ENCODE peak calls at places on chromosome 17, in ten cellular contexts. Q is H9, Z is esophagus squamous epithelium, T is stomach, G is AG04450, W is fibroblast of villous mesenchyme, K is ovary, V is cardiac muscle cell, C is breast epithelium, X is esophagus muscularis mucosa. F is an unnamed sample.

GRCh38 chr17:2952174-2952845 is 111.1 kb downstream of the OR1D5 start:
- DNase-seq in Q (peak; percentile 16), Z (no peak), T (peak; percentile 21), G (no peak), W (no peak), K (no peak), V (no peak), C (no peak), X (no peak), F (no peak)

GRCh38 chr17:33014751-33015150 is 23.1 kb downstream of the SPACA3 start:
- DNase-seq in Q (peak; percentile 21), Z (no peak), T (peak; percentile 38), G (no peak), W (peak; percentile 49), K (no peak), V (peak; percentile 21), C (no peak), X (no peak), F (no peak)

GRCh38 chr17:83057397-83057761 is 22.0 kb upstream of the METRNL start:
- DNase-seq in Q (peak; percentile 26), Z (no peak), T (peak; percentile 23), G (no peak), W (no peak), K (no peak), V (no peak), C (no peak), X (no peak), F (no peak)

GRCh38 chr17:82596837-82597672 is 51.2 kb downstream of the WDR45B start:
- DNase-seq in Q (no peak), Z (no peak), T (no peak), G (no peak), W (no peak), K (no peak), V (no peak), C (no peak), X (no peak), F (no peak)

GRCh38 chr17:14448816-14449215 is 147.9 kb downstream of the HS3ST3B1 start:
- DNase-seq in Q (no peak), Z (no peak), T (no peak), G (no peak), W (peak; percentile 20), K (no peak), V (no peak), C (no peak), X (no peak), F (no peak)

GRCh38 chr17:19410875-19411291 is at the start of gene RNF112:
- DNase-seq in Q (no peak), Z (no peak), T (no peak), G (no peak), W (no peak), K (no peak), V (peak; percentile 76), C (no peak), X (no peak), F (no peak)

GRCh38 chr17:4487820-4488716 is 10.6 kb upstream of the SPNS2 start:
- DNase-seq in Q (no peak), Z (no peak), T (no peak), G (no peak), W (no peak), K (no peak), V (no peak), C (no peak), X (no peak), F (no peak)

GRCh38 chr17:68428498-68429172 is 28.7 kb downstream of the WIPI1 start:
- DNase-seq in Q (no peak), Z (no peak), T (no peak), G (no peak), W (no peak), K (peak; percentile 7), V (no peak), C (no peak), X (no peak), F (no peak)

GRCh38 chr17:80474933-80475915 is 1.2 kb downstream of the NPTX1 start:
- DNase-seq in Q (no peak), Z (no peak), T (no peak), G (no peak), W (no peak), K (no peak), V (no peak), C (no peak), X (no peak), F (peak; percentile 21)

GRCh38 chr17:57465551-57465950 is 209.2 kb downstream of the MSI2 start:
- DNase-seq in Q (no peak), Z (no peak), T (no peak), G (no peak), W (no peak), K (no peak), V (no peak), C (no peak), X (no peak), F (no peak)

GRCh38 chr17:16459850-16460550 is 32.0 kb downstream of the LRRC75A start:
- DNase-seq in Q (peak; percentile 87), Z (no peak), T (no peak), G (no peak), W (no peak), K (no peak), V (no peak), C (no peak), X (no peak), F (peak; percentile 60)

GRCh38 chr17:61412860-61413653 is 13.4 kb downstream of the TBX2 start:
- DNase-seq in Q (peak; percentile 84), Z (no peak), T (no peak), G (no peak), W (no peak), K (no peak), V (no peak), C (peak; percentile 18), X (peak; percentile 90), F (no peak)

GRCh38 chr17:43353364-43353763 is 45.4 kb upstream of the ARL4D start:
- DNase-seq in Q (no peak), Z (no peak), T (no peak), G (no peak), W (no peak), K (no peak), V (no peak), C (no peak), X (no peak), F (no peak)

GRCh38 chr17:66018786-66019185 is 173.1 kb downstream of the CEP112 start:
- DNase-seq in Q (no peak), Z (no peak), T (no peak), G (no peak), W (no peak), K (no peak), V (no peak), C (no peak), X (no peak), F (no peak)

GRCh38 chr17:66025551-66025950 is 166.4 kb downstream of the CEP112 start:
- DNase-seq in Q (no peak), Z (no peak), T (no peak), G (no peak), W (no peak), K (no peak), V (no peak), C (no peak), X (no peak), F (no peak)

GRCh38 chr17:66016231-66016630 is 175.7 kb downstream of the CEP112 start:
- DNase-seq in Q (no peak), Z (no peak), T (no peak), G (no peak), W (no peak), K (no peak), V (no peak), C (no peak), X (no peak), F (no peak)

GRCh38 chr17:66021757-66022156 is 170.2 kb downstream of the CEP112 start:
- DNase-seq in Q (peak; percentile 32), Z (no peak), T (no peak), G (no peak), W (no peak), K (no peak), V (no peak), C (no peak), X (no peak), F (no peak)
- TF ChIP-seq CTCF in Q (peak; percentile 45), Z (no peak), T (no peak), G (no peak), W (no peak), K (no peak), V (no peak), C (no peak), X (no peak), F (no peak)

GRCh38 chr17:79340771-79341528 is 266.3 kb downstream of the ENGASE start:
- DNase-seq in Q (no peak), Z (no peak), T (no peak), G (no peak), W (no peak), K (no peak), V (no peak), C (no peak), X (no peak), F (no peak)
- TF ChIP-seq CTCF in Q (no peak), Z (no peak), T (no peak), G (no peak), W (no peak), K (no peak), V (no peak), C (no peak), X (no peak), F (no peak)

GRCh38 chr17:50774225-50774803 is 7.0 kb upstream of the ANKRD40CL start:
- DNase-seq in Q (peak; percentile 56), Z (no peak), T (no peak), G (no peak), W (no peak), K (no peak), V (no peak), C (no peak), X (no peak), F (no peak)
- TF ChIP-seq CTCF in Q (peak; percentile 45), Z (no peak), T (no peak), G (no peak), W (no peak), K (no peak), V (no peak), C (no peak), X (no peak), F (no peak)

GRCh38 chr17:71963341-71963740 is 157.5 kb upstream of the SOX9 start:
- DNase-seq in Q (no peak), Z (no peak), T (no peak), G (no peak), W (no peak), K (no peak), V (no peak), C (no peak), X (no peak), F (no peak)

GRCh38 chr17:71963791-71964190 is 157.0 kb upstream of the SOX9 start:
- DNase-seq in Q (no peak), Z (no peak), T (no peak), G (no peak), W (no peak), K (no peak), V (no peak), C (no peak), X (no peak), F (no peak)

GRCh38 chr17:71964559-71964958 is 156.3 kb upstream of the SOX9 start:
- DNase-seq in Q (no peak), Z (no peak), T (no peak), G (no peak), W (no peak), K (no peak), V (no peak), C (no peak), X (no peak), F (no peak)

DNA sequence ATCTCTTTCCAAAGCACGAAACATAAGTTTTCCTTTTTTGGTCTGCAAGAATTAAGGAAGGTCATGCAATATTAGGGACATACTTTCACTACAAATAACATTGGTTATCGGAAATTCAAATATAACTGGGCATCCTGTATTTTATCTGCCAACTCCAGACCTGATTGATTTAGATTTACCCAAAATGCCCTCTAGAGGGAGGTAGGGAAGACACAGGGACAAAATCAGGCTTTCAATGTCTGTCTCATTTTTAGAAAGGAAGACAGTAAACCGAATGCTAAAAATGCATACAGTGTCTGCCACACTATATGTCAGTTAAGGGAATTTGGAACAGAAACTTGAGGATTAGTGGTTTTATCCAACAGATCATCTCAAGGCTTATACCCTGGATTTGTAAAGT is 161.7 kb upstream of the SOX9 start:
- DNase-seq in Q (no peak), Z (no peak), T (no peak), G (no peak), W (peak; percentile 2), K (no peak), V (peak; percentile 27), C (no peak), X (no peak), F (peak; percentile 48)
- TF ChIP-seq CTCF in Q (peak; percentile 68), Z (peak; percentile 34), T (no peak), G (peak; percentile 58), W (peak; percentile 43), K (no peak), V (peak; percentile 60), C (no peak), X (peak; percentile 25), F (peak; percentile 68)